ENCODE peak calls at places on chromosomes 12 and 14, in ten cellular contexts. L, W, J, D, A, C, R, U, X and K are unnamed samples.

GRCh38 chr12:3048540-3048939 is 28.6 kb upstream of the TSPAN9 start:
- DNase-seq in R (no peak), L (no peak), C (no peak), A (no peak), J (no peak), D (no peak), W (peak), X (no peak), U (no peak), K (no peak)

GRCh38 chr12:120019942-120020341 is 30.9 kb downstream of the BICDL1 start:
- DNase-seq in A (no peak), U (no peak), D (no peak), J (no peak), L (no peak), W (no peak), X (no peak), C (no peak), R (no peak), K (no peak)

GRCh38 chr12:103877934-103878510 is 37.0 kb upstream of the NT5DC3 start:
- DNase-seq in R (peak), L (peak), A (peak), X (peak), W (no peak), U (peak), J (peak), C (peak), D (no peak), K (no peak)

GRCh38 chr14:24403294-24404013 is 4.7 kb downstream of the NYNRIN start:
- DNase-seq in C (peak), A (no peak), U (no peak), R (no peak), X (peak), J (peak), D (no peak), W (no peak), L (no peak), K (no peak)

GRCh38 chr12:112418248-112418595 is 525 bp upstream of the PTPN11 start:
- DNase-seq in R (no peak), U (no peak), X (no peak), J (no peak), D (no peak), A (no peak), W (no peak), C (no peak), L (no peak), K (no peak)

GRCh38 chr12:27245039-27245438 is 953 bp downstream of the STK38L start:
- DNase-seq in J (no peak), R (no peak), X (peak), W (no peak), U (peak), D (no peak), C (no peak), A (no peak), L (no peak), K (no peak)

GRCh38 chr12:41213107-41213506 is 25.0 kb downstream of the PDZRN4 start:
- DNase-seq in U (no peak), D (no peak), J (no peak), A (no peak), C (no peak), L (no peak), R (no peak), W (no peak), X (no peak), K (no peak)

GRCh38 chr14:55803506-55804197 is 223.6 kb downstream of the KTN1 start:
- DNase-seq in A (no peak), X (peak), R (no peak), D (no peak), W (no peak), L (no peak), C (peak), J (no peak), U (no peak), K (no peak)

GRCh38 chr12:104480826-104481457 is 24.2 kb downstream of the CHST11 start:
- DNase-seq in U (no peak), W (peak), A (no peak), C (peak), J (peak), D (no peak), X (peak), L (no peak), R (no peak), K (peak)

GRCh38 chr14:61188196-61188595 is 92.9 kb downstream of the TMEM30B start:
- DNase-seq in R (no peak), W (peak), X (peak), A (no peak), L (no peak), C (peak), J (no peak), U (no peak), D (no peak), K (no peak)

GRCh38 chr12:113403435-113404415 is at the start of gene SDS:
- DNase-seq in A (no peak), C (peak), J (peak), X (peak), W (peak), U (no peak), R (no peak), L (peak), D (no peak), K (peak)

GRCh38 chr12:112236386-112236785 is 111.0 kb downstream of the TRAFD1 start:
- DNase-seq in C (no peak), U (no peak), J (no peak), L (no peak), A (no peak), D (no peak), W (no peak), X (no peak), R (no peak), K (no peak)

GRCh38 chr14:55975281-55975905 is 142.8 kb upstream of the PELI2 start:
- DNase-seq in J (no peak), X (no peak), A (no peak), W (no peak), C (no peak), R (no peak), L (no peak), D (no peak), U (no peak), K (no peak)

GRCh38 chr12:120798696-120799095 is 73.1 kb downstream of the ACADS start:
- DNase-seq in L (no peak), W (no peak), C (no peak), X (no peak), D (no peak), U (no peak), J (no peak), A (no peak), R (no peak), K (no peak)

GRCh38 chr12:81386101-81386500 is 308.2 kb downstream of the ACSS3 start:
- DNase-seq in X (no peak), R (no peak), D (no peak), C (no peak), L (no peak), W (no peak), J (no peak), A (no peak), U (no peak), K (no peak)

GRCh38 chr14:67557118-67557517 is 24.0 kb downstream of the PLEKHH1 start:
- DNase-seq in X (peak), L (no peak), A (no peak), R (peak), C (no peak), J (peak), U (no peak), W (no peak), D (no peak), K (no peak)

GRCh38 chr14:88289996-88290395 is 33.1 kb downstream of the KCNK10 start:
- DNase-seq in L (no peak), C (no peak), A (no peak), J (no peak), D (no peak), X (no peak), W (no peak), R (no peak), U (no peak), K (no peak)

GRCh38 chr12:84131076-84131475 is 781.5 kb downstream of the SLC6A15 start:
- DNase-seq in R (no peak), C (peak), X (peak), U (no peak), D (no peak), J (peak), L (no peak), W (no peak), A (no peak), K (no peak)

GRCh38 chr12:67302162-67302561 is 33.0 kb downstream of the CAND1 start:
- DNase-seq in X (no peak), A (no peak), D (no peak), J (no peak), C (no peak), R (no peak), W (no peak), L (no peak), U (no peak), K (no peak)

GRCh38 chr14:64645220-64645891 is 58.9 kb upstream of the PLEKHG3 start:
- DNase-seq in L (no peak), C (peak), R (no peak), W (no peak), X (peak), J (peak), U (no peak), D (no peak), A (no peak), K (no peak)

GRCh38 chr12:3076730-3077571 is at the start of gene TSPAN9:
- DNase-seq in W (peak), R (peak), D (peak), A (peak), J (peak), U (peak), L (peak), C (peak), X (peak), K (no peak)

GRCh38 chr12:51798507-51798906 is 50.0 kb downstream of the FIGNL2 start:
- DNase-seq in J (peak), X (no peak), U (no peak), W (no peak), D (no peak), C (no peak), R (no peak), A (no peak), L (no peak), K (no peak)

GRCh38 chr14:21055473-21056117 is 2.0 kb upstream of the RNASE8 start:
- DNase-seq in L (no peak), C (no peak), W (no peak), D (no peak), U (no peak), J (no peak), R (no peak), X (no peak), A (no peak), K (no peak)

GRCh38 chr12:49515266-49515665 is 23.6 kb upstream of the KCNH3 start:
- DNase-seq in X (peak), R (no peak), W (no peak), A (no peak), L (peak), C (peak), J (peak), U (no peak), D (no peak), K (no peak)

GRCh38 chr12:79548525-79548924 is 142.2 kb downstream of the PAWR start:
- DNase-seq in X (no peak), C (no peak), U (no peak), A (no peak), R (no peak), D (no peak), L (no peak), W (no peak), J (no peak), K (no peak)

GRCh38 chr14:23409966-23410635 is 2.0 kb upstream of the MYH6 start:
- DNase-seq in A (no peak), D (no peak), R (no peak), J (no peak), C (no peak), L (no peak), W (peak), U (no peak), X (no peak), K (no peak)

GRCh38 chr12:47188576-47189441 is 109.0 kb upstream of the AMIGO2 start:
- DNase-seq in C (peak), R (no peak), W (no peak), A (no peak), X (peak), D (no peak), J (peak), U (no peak), L (no peak), K (no peak)

GRCh38 chr12:131222271-131223139 is 268.8 kb downstream of the ADGRD1 start:
- DNase-seq in D (no peak), C (no peak), U (no peak), R (no peak), L (no peak), X (no peak), J (no peak), A (peak), W (no peak), K (no peak)

GRCh38 chr14:61174395-61175386 is 106.4 kb downstream of the TMEM30B start:
- DNase-seq in W (no peak), L (no peak), C (peak), J (peak), U (no peak), X (peak), A (no peak), D (no peak), R (no peak), K (no peak)

GRCh38 chr12:47818701-47819543 is 781 bp downstream of the HDAC7 start:
- DNase-seq in R (peak), A (peak), D (no peak), W (peak), X (peak), J (peak), C (peak), U (peak), L (peak), K (no peak)

GRCh38 chr12:116048886-116049285 is 228.6 kb downstream of the MED13L start:
- DNase-seq in W (no peak), X (no peak), A (peak), L (no peak), D (no peak), C (no peak), R (no peak), J (peak), U (no peak), K (no peak)

GRCh38 chr12:62190921-62191746 is 69.1 kb upstream of the USP15 start:
- DNase-seq in W (peak), A (peak), X (no peak), L (peak), U (peak), J (no peak), R (no peak), C (no peak), D (peak), K (no peak)

GRCh38 chr12:111396726-111397445 is 8.8 kb upstream of the SH2B3 start:
- DNase-seq in X (peak), L (peak), R (peak), D (peak), C (peak), W (peak), U (peak), J (peak), A (peak), K (peak)

GRCh38 chr12:124385219-124385969 is 90.5 kb downstream of the RFLNA start:
- DNase-seq in R (no peak), X (peak), C (peak), A (no peak), W (no peak), J (peak), D (peak), L (no peak), U (no peak), K (no peak)

GRCh38 chr14:51285102-51285501 is 45.1 kb downstream of the TMX1 start:
- DNase-seq in W (no peak), D (no peak), U (no peak), L (no peak), R (no peak), C (no peak), A (no peak), J (no peak), X (no peak), K (no peak)
- TF ChIP-seq CTCF in W (no peak), D (no peak), U (no peak), L (no peak), R (no peak), C (no peak), A (no peak), J (no peak), X (no peak), K (no peak)

DNA sequence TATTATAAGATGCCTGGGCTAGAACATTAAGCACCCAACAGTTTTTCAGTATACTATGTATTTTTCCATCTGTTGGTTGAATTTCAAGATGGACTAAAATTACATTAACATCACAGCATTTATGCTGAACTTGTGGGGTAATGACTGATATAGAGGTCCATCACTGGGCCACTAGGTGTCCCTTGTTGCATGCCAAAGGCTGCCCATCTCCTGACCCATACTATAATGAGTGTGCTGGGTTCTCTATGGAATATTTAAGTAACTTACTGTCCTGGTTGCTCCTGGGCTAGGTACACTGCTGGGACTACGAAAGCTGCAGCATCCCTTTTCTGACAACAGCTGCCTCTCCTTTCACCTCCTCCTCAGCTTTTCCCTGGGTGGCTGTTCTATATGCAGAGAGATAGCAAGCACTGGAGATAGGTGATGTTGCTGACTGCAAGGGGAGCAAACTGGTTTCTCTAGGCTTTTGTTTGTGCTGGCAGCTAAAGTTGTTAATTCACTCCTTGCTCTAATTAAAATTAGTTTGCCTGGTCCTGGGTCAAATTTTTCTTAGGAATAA is 138.6 kb upstream of the TRHDE start:
- DNase-seq in A (no peak), D (no peak), X (no peak), C (no peak), J (no peak), L (no peak), R (no peak), U (no peak), W (no peak), K (no peak)
- TF ChIP-seq CTCF in A (no peak), D (no peak), X (no peak), C (no peak), J (no peak), L (no peak), R (no peak), U (no peak), W (no peak), K (no peak)

GRCh38 chr14:78595797-78596196 is 425.6 kb downstream of the NRXN3 start:
- DNase-seq in C (no peak), U (no peak), A (no peak), W (no peak), L (peak), D (no peak), R (no peak), X (no peak), J (no peak), K (no peak)
- TF ChIP-seq CTCF in C (peak), U (no peak), A (no peak), W (no peak), L (no peak), D (peak), R (no peak), X (peak), J (peak), K (no peak)

DNA sequence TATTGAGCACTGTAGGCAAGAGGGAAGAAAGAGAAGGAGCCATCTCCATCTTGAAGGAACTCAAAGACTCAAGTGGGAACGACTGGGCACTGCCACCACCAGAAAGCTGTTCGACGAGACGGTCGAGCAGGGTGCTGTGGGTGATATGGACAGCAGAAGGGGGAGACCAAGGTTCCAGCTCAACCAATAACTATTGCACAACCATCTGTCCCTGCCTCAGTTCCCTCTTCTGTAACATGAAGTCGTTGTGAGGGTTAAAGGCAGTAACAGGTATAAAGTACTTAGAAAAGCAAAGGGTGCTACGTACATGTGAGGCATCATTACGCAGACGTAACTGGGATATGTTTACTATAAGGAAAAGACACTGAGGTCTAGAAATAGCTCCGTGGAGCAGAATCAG is 13.9 kb upstream of the BDKRB1 start:
- DNase-seq in A (no peak), U (no peak), R (no peak), W (no peak), D (no peak), J (no peak), L (no peak), C (no peak), X (no peak), K (no peak)
- TF ChIP-seq CTCF in A (no peak), U (no peak), R (no peak), W (no peak), D (no peak), J (no peak), L (no peak), C (no peak), X (no peak), K (no peak)

DNA sequence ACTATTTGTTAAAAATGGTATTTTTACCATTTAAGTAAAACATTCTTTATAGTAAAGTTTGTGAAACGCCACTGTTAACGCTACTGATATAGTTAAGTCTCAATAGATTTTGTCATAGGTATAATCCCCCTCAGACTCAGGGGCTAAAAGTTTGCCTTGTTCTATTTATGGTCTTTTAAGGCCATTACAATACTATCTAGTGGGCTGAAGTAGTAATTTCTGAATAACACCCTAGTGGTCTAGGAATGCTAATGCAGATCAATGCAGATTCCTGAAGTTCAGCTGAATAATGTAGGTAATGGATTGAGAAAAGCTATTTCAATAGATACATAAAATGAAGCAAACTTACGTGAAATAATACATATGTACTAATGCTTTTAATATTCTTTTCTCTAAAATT is 989.3 kb upstream of the NOVA1 start:
- DNase-seq in D (no peak), C (no peak), W (no peak), A (no peak), X (no peak), U (no peak), L (no peak), J (no peak), R (no peak), K (no peak)
- TF ChIP-seq CTCF in D (no peak), C (peak), W (peak), A (no peak), X (no peak), U (no peak), L (no peak), J (no peak), R (no peak), K (no peak)